ENCODE peak calls at places on chromosomes 13 and 19, in ten cellular contexts. A is HCT116, J is fibroblast of lung, I is cardiac muscle cell, E is left ventricle myocardium inferior, C is GM23338, K is Peyer's patch, P is uterus, Q is endodermal cell, N is brain microvascular endothelial cell. H is an unnamed sample.

GRCh38 chr19:48638831-48639381 is 1.7 kb upstream of the DBP start:
- DNase-seq in A (no peak), J (no peak), I (no peak), E (no peak), C (peak; percentile 67), K (no peak), P (peak; percentile 60), Q (peak; percentile 89), N (no peak), H (peak; percentile 64)

GRCh38 chr13:25727250-25727649 is 324.6 kb downstream of the SHISA2 start:
- DNase-seq in A (no peak), J (no peak), I (no peak), E (no peak), C (no peak), K (no peak), P (no peak), Q (no peak), N (no peak), H (peak; percentile 56)

GRCh38 chr13:36817996-36818395 is 1.0 kb upstream of the RFXAP start:
- DNase-seq in A (no peak), J (no peak), I (no peak), E (no peak), C (no peak), K (no peak), P (no peak), Q (no peak), N (no peak), H (no peak)

GRCh38 chr13:43546260-43546659 is 240.5 kb downstream of the ENOX1 start:
- DNase-seq in A (no peak), J (peak; percentile 38), I (peak; percentile 59), E (peak; percentile 60), C (no peak), K (no peak), P (peak; percentile 35), Q (no peak), N (no peak), H (no peak)

GRCh38 chr13:66483712-66484111 is 746.4 kb downstream of the PCDH9 start:
- DNase-seq in A (no peak), J (no peak), I (no peak), E (no peak), C (no peak), K (no peak), P (no peak), Q (peak; percentile 46), N (no peak), H (no peak)

GRCh38 chr19:351976-352625 is 7.5 kb upstream of the MIER2 start:
- DNase-seq in A (no peak), J (no peak), I (no peak), E (no peak), C (no peak), K (no peak), P (no peak), Q (peak; percentile 37), N (no peak), H (no peak)

GRCh38 chr13:98528663-98529064 is 48.2 kb downstream of the STK24 start:
- DNase-seq in A (no peak), J (peak; percentile 43), I (peak; percentile 27), E (no peak), C (no peak), K (peak; percentile 46), P (no peak), Q (no peak), N (no peak), H (no peak)

GRCh38 chr19:46639356-46640061 is 3.5 kb upstream of the GNG8 start:
- DNase-seq in A (no peak), J (peak; percentile 65), I (peak; percentile 95), E (peak; percentile 60), C (peak; percentile 74), K (no peak), P (peak; percentile 89), Q (no peak), N (no peak), H (peak; percentile 62)

GRCh38 chr13:22517544-22517943 is 663.2 kb upstream of the SGCG start:
- DNase-seq in A (no peak), J (peak; percentile 6), I (no peak), E (no peak), C (peak; percentile 35), K (no peak), P (no peak), Q (no peak), N (no peak), H (no peak)

GRCh38 chr13:76822691-76823267 is 63.4 kb downstream of the KCTD12 start:
- DNase-seq in A (no peak), J (peak; percentile 60), I (peak; percentile 74), E (no peak), C (no peak), K (no peak), P (no peak), Q (no peak), N (no peak), H (no peak)

GRCh38 chr13:95880346-95880745 is 172.9 kb downstream of the UGGT2 start:
- DNase-seq in A (no peak), J (no peak), I (peak; percentile 50), E (no peak), C (no peak), K (no peak), P (no peak), Q (no peak), N (no peak), H (no peak)

GRCh38 chr19:19226204-19226603 is 14.4 kb downstream of the NCAN start:
- DNase-seq in A (no peak), J (no peak), I (no peak), E (no peak), C (no peak), K (no peak), P (no peak), Q (no peak), N (no peak), H (no peak)

GRCh38 chr19:19224150-19224851 is 12.5 kb downstream of the NCAN start:
- DNase-seq in A (no peak), J (no peak), I (no peak), E (no peak), C (no peak), K (no peak), P (no peak), Q (no peak), N (no peak), H (no peak)

GRCh38 chr19:19223060-19223459 is 11.3 kb downstream of the NCAN start:
- DNase-seq in A (no peak), J (no peak), I (no peak), E (no peak), C (no peak), K (no peak), P (no peak), Q (no peak), N (no peak), H (no peak)

GRCh38 chr19:19224852-19225494 is 13.2 kb downstream of the NCAN start:
- DNase-seq in A (peak; percentile 85), J (peak; percentile 59), I (peak; percentile 70), E (peak; percentile 54), C (peak; percentile 96), K (peak; percentile 89), P (peak; percentile 40), Q (peak; percentile 97), N (peak; percentile 45), H (peak; percentile 70)

GRCh38 chr19:19223636-19224035 is 11.9 kb downstream of the NCAN start:
- DNase-seq in A (no peak), J (no peak), I (no peak), E (no peak), C (no peak), K (no peak), P (no peak), Q (no peak), N (no peak), H (no peak)
- TF ChIP-seq CTCF in A (no peak), J (no peak), I (no peak), E (no peak), C (no peak), K (no peak), P (no peak), Q (no peak), N (no peak), H (no peak)

GRCh38 chr13:77833331-77833863 is 85.2 kb downstream of the EDNRB start:
- DNase-seq in A (no peak), J (peak; percentile 95), I (peak; percentile 87), E (no peak), C (no peak), K (no peak), P (no peak), Q (no peak), N (no peak), H (no peak)
- H3K27ac ChIP-seq in A (no peak overlapping the region), J (no peak overlapping the region), I (no peak overlapping the region), E (peak overlapping the region; percentile 82), C (no peak overlapping the region), K (peak overlapping the region; percentile 3), P (peak overlapping the region; percentile 45), Q (peak overlapping the region; percentile 98), N (no peak overlapping the region), H (no peak overlapping the region)

DNA sequence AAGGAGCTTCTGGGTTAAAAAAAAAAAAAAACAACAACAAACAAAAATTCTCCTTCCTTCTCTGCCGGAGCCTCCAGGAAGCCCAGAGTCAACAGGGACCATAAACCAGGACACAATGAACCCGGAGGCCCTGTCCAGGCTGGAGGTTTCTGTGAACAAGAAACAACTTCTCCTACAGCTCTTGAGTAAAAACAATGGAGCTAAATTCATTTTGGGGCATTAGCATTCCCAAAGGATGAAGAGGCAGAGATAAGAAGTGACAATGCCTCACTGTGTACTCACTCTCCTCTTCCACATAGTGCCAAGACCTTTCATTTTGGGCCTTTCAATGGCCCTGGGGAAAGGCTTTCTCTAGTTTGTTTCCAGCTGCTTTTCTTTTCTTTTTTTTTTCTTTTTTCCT is 9.0 kb downstream of the RHPN2 start:
- DNase-seq in A (no peak), J (no peak), I (peak; percentile 77), E (no peak), C (no peak), K (no peak), P (no peak), Q (peak; percentile 47), N (peak; percentile 8), H (no peak)
- TF ChIP-seq CTCF in A (no peak), J (no peak), I (no peak), E (no peak), C (no peak), K (no peak), P (no peak), Q (no peak), N (no peak), H (no peak)

GRCh38 chr19:54207908-54208783 is 7.5 kb downstream of the RPS9 start:
- DNase-seq in A (no peak), J (peak; percentile 99), I (peak; percentile 100), E (peak; percentile 52), C (no peak), K (peak; percentile 82), P (no peak), Q (peak; percentile 83), N (peak; percentile 40), H (no peak)

GRCh38 chr19:54211214-54211613 is 10.6 kb downstream of the RPS9 start:
- DNase-seq in A (no peak), J (no peak), I (no peak), E (no peak), C (no peak), K (no peak), P (no peak), Q (no peak), N (no peak), H (no peak)

GRCh38 chr19:54208784-54209057 is 8.1 kb downstream of the RPS9 start:
- DNase-seq in A (no peak), J (peak; percentile 23), I (peak; percentile 44), E (no peak), C (peak; percentile 38), K (no peak), P (no peak), Q (no peak), N (no peak), H (no peak)

GRCh38 chr19:54209058-54209747 is 8.5 kb downstream of the RPS9 start:
- DNase-seq in A (no peak), J (no peak), I (no peak), E (no peak), C (peak; percentile 52), K (no peak), P (no peak), Q (peak; percentile 86), N (no peak), H (peak; percentile 40)

GRCh38 chr19:54209748-54210494 is 9.3 kb downstream of the RPS9 start:
- DNase-seq in A (peak; percentile 40), J (peak; percentile 99), I (peak; percentile 99), E (peak; percentile 80), C (no peak), K (peak; percentile 92), P (peak; percentile 80), Q (no peak), N (peak; percentile 99), H (peak; percentile 96)
- H3K27ac ChIP-seq in A (peak overlapping the region; percentile 53), J (peak overlapping the region; percentile 61), I (peak overlapping the region; percentile 68), E (peak overlapping the region; percentile 79), C (peak overlapping the region; percentile 94), K (peak overlapping the region; percentile 70), P (peak overlapping the region; percentile 74), Q (peak overlapping the region; percentile 52), N (peak overlapping the region; percentile 49), H (peak overlapping the region; percentile 77)